ENCODE peak calls at places on chromosome 17, in four cellular contexts. One of them, this sample, is unnamed.

GRCh38 chr17:35345926-35346771 is 27.3 kb downstream of the SLFN11 start:
- DNase-seq in mesenchymal stem cell: peak; percentile 79
- DNase-seq in kidney: peak; percentile 85
- DNase-seq in heart right ventricle: peak; percentile 78
- DNase-seq in this sample: peak; percentile 21

GRCh38 chr17:8606415-8606814 is 24.1 kb downstream of the MYH10 start:
- DNase-seq in kidney: no peak
- DNase-seq in mesenchymal stem cell: peak; percentile 18
- DNase-seq in heart right ventricle: no peak
- DNase-seq in this sample: no peak

GRCh38 chr17:56912105-56912999 is 1.5 kb downstream of the TRIM25 start:
- DNase-seq in heart right ventricle: peak; percentile 36
- DNase-seq in mesenchymal stem cell: peak; percentile 18
- DNase-seq in kidney: no peak
- DNase-seq in this sample: no peak

GRCh38 chr17:74176546-74177001 is 26.9 kb upstream of the RPL38 start:
- DNase-seq in heart right ventricle: peak; percentile 44
- DNase-seq in kidney: peak; percentile 70
- DNase-seq in mesenchymal stem cell: peak; percentile 65
- DNase-seq in this sample: peak; percentile 28

GRCh38 chr17:46028374-46028773 is 29.3 kb downstream of the STH start:
- DNase-seq in kidney: no peak
- DNase-seq in mesenchymal stem cell: no peak
- DNase-seq in heart right ventricle: no peak
- DNase-seq in this sample: no peak

GRCh38 chr17:81436294-81436849 is 41.1 kb downstream of the BAHCC1 start:
- DNase-seq in kidney: no peak
- DNase-seq in mesenchymal stem cell: peak; percentile 36
- DNase-seq in heart right ventricle: peak; percentile 76
- DNase-seq in this sample: no peak

GRCh38 chr17:57008958-57009357 is 31.0 kb downstream of the SCPEP1 start:
- DNase-seq in kidney: no peak
- DNase-seq in heart right ventricle: no peak
- DNase-seq in mesenchymal stem cell: no peak
- DNase-seq in this sample: no peak

GRCh38 chr17:10077561-10078299 is 120.7 kb downstream of the GAS7 start:
- DNase-seq in kidney: no peak
- DNase-seq in mesenchymal stem cell: no peak
- DNase-seq in heart right ventricle: no peak
- DNase-seq in this sample: no peak

GRCh38 chr17:1034652-1035210 is 37.8 kb downstream of the TIMM22 start:
- DNase-seq in kidney: no peak
- DNase-seq in heart right ventricle: no peak
- DNase-seq in mesenchymal stem cell: no peak
- DNase-seq in this sample: no peak

GRCh38 chr17:36721560-36722120 is 120.3 kb downstream of the MRM1 start:
- DNase-seq in mesenchymal stem cell: peak; percentile 5
- DNase-seq in heart right ventricle: no peak
- DNase-seq in kidney: no peak
- DNase-seq in this sample: no peak

GRCh38 chr17:67063146-67063545 is 18.8 kb downstream of the CACNG1 start:
- DNase-seq in kidney: no peak
- DNase-seq in heart right ventricle: no peak
- DNase-seq in mesenchymal stem cell: no peak
- DNase-seq in this sample: no peak

GRCh38 chr17:81094744-81095607 is 60.0 kb downstream of the BAIAP2 start:
- DNase-seq in kidney: peak; percentile 93
- DNase-seq in mesenchymal stem cell: peak; percentile 100
- DNase-seq in heart right ventricle: no peak
- DNase-seq in this sample: peak; percentile 81

GRCh38 chr17:75623386-75623785 is 9.8 kb upstream of the SMIM5 start:
- DNase-seq in kidney: no peak
- DNase-seq in mesenchymal stem cell: no peak
- DNase-seq in heart right ventricle: no peak
- DNase-seq in this sample: no peak

GRCh38 chr17:28774206-28774605 is 30.4 kb downstream of the TRAF4 start:
- DNase-seq in mesenchymal stem cell: no peak
- DNase-seq in heart right ventricle: no peak
- DNase-seq in kidney: no peak
- DNase-seq in this sample: no peak

GRCh38 chr17:6639651-6640535 is 618 bp downstream of the KIAA0753 start:
- DNase-seq in mesenchymal stem cell: peak; percentile 72
- DNase-seq in heart right ventricle: peak; percentile 21
- DNase-seq in kidney: peak; percentile 87
- DNase-seq in this sample: no peak

GRCh38 chr17:75231741-75232464 is 26.4 kb downstream of the NUP85 start:
- DNase-seq in kidney: peak; percentile 66
- DNase-seq in mesenchymal stem cell: no peak
- DNase-seq in heart right ventricle: no peak
- DNase-seq in this sample: no peak

GRCh38 chr17:81191646-81192045 is 25.6 kb upstream of the AATK start:
- DNase-seq in heart right ventricle: no peak
- DNase-seq in mesenchymal stem cell: no peak
- DNase-seq in kidney: no peak
- DNase-seq in this sample: no peak

GRCh38 chr17:28717578-28718316 is at the start of gene RAB34:
- DNase-seq in heart right ventricle: peak; percentile 74
- DNase-seq in mesenchymal stem cell: peak; percentile 94
- DNase-seq in kidney: peak; percentile 95
- DNase-seq in this sample: peak; percentile 61

GRCh38 chr17:17732892-17733670 is 51.8 kb downstream of the RAI1 start:
- DNase-seq in mesenchymal stem cell: peak; percentile 57
- DNase-seq in heart right ventricle: no peak
- DNase-seq in kidney: no peak
- DNase-seq in this sample: no peak

GRCh38 chr17:17728550-17729251 is 47.4 kb downstream of the RAI1 start:
- DNase-seq in heart right ventricle: no peak
- DNase-seq in kidney: peak; percentile 90
- DNase-seq in mesenchymal stem cell: no peak
- DNase-seq in this sample: no peak

GRCh38 chr17:17729620-17730249 is 48.5 kb downstream of the RAI1 start:
- DNase-seq in heart right ventricle: no peak
- DNase-seq in kidney: no peak
- DNase-seq in mesenchymal stem cell: peak; percentile 23
- DNase-seq in this sample: no peak

GRCh38 chr17:17732444-17732843 is 51.2 kb downstream of the RAI1 start:
- DNase-seq in kidney: no peak
- DNase-seq in mesenchymal stem cell: no peak
- DNase-seq in heart right ventricle: no peak
- DNase-seq in this sample: no peak

GRCh38 chr17:17730250-17730935 is 49.1 kb downstream of the RAI1 start:
- DNase-seq in mesenchymal stem cell: no peak
- DNase-seq in kidney: no peak
- DNase-seq in heart right ventricle: no peak
- DNase-seq in this sample: no peak
- H3K27ac ChIP-seq in mesenchymal stem cell: no peak overlapping the region
- H3K27ac ChIP-seq in kidney: no peak overlapping the region
- H3K27ac ChIP-seq in heart right ventricle: peak overlapping the region; percentile 47
- H3K27ac ChIP-seq in this sample: peak overlapping the region; percentile 75

GRCh38 chr17:72591500-72592241 is 470.9 kb downstream of the SOX9 start:
- DNase-seq in kidney: peak; percentile 84
- DNase-seq in mesenchymal stem cell: peak; percentile 35
- DNase-seq in heart right ventricle: peak; percentile 14
- DNase-seq in this sample: no peak

GRCh38 chr17:72590882-72591499 is 470.2 kb downstream of the SOX9 start:
- DNase-seq in kidney: no peak
- DNase-seq in heart right ventricle: no peak
- DNase-seq in mesenchymal stem cell: no peak
- DNase-seq in this sample: no peak

GRCh38 chr17:72588961-72589360 is 468.1 kb downstream of the SOX9 start:
- DNase-seq in mesenchymal stem cell: peak; percentile 58
- DNase-seq in heart right ventricle: no peak
- DNase-seq in kidney: peak; percentile 86
- DNase-seq in this sample: no peak

GRCh38 chr17:72588561-72588960 is 467.7 kb downstream of the SOX9 start:
- DNase-seq in kidney: no peak
- DNase-seq in heart right ventricle: no peak
- DNase-seq in mesenchymal stem cell: no peak
- DNase-seq in this sample: no peak

GRCh38 chr17:72590382-72590781 is 469.6 kb downstream of the SOX9 start:
- DNase-seq in kidney: no peak
- DNase-seq in heart right ventricle: no peak
- DNase-seq in mesenchymal stem cell: peak; percentile 33
- DNase-seq in this sample: no peak
- H3K27ac ChIP-seq in kidney: no peak overlapping the region
- H3K27ac ChIP-seq in heart right ventricle: no peak overlapping the region
- H3K27ac ChIP-seq in mesenchymal stem cell: peak overlapping the region; percentile 43
- H3K27ac ChIP-seq in this sample: no peak overlapping the region

DNA sequence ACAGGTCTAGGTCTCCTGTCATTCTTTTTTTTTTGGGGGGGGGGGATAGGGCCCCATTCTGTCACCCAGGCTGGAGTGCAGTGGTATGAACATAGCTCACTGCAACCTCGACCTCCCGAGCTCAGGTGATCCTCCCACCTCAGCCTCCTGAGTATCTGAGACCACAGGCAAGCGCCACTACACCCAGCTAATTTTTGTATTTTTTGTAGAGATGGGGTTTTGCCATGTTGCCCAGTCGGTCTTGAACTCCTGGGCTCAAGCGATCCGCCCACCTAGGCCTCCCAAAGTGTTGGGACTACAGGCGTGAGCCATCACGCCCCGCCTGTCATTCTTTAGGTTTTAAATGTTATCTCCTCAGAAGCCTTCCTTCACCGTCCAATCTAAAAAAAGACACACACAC is 762 bp downstream of the MRPL27 start:
- DNase-seq in mesenchymal stem cell: no peak
- DNase-seq in heart right ventricle: no peak
- DNase-seq in kidney: no peak
- DNase-seq in this sample: no peak
- H3K27ac ChIP-seq in mesenchymal stem cell: no peak overlapping the region
- H3K27ac ChIP-seq in heart right ventricle: peak overlapping the region; percentile 82
- H3K27ac ChIP-seq in kidney: peak overlapping the region; percentile 98
- H3K27ac ChIP-seq in this sample: peak overlapping the region; percentile 97

DNA sequence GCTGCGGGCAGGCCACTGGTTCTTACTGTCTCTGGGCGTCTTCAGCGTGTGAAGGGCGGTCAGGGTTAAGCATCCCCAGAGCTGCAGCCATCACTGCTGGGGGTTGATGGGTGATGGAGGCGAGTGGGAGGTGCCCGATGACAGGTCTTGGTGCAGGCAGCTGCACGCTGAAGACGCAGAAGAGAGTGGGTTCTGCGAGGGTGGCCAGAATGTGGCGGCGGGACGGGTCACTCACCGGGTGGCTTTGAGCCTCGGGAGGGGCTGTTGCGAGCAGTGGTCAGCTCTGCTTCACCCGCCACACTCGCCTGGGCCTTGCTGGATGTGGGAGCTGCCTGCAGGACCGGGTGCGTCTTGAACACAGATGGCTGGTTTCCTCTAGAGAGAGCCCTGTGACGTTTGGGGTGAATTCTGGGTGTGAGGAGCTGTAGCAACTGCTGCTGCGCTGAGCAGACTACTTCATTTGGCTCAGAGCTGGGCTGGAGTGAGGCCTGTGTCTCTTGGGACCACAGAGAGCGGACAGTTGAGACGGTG is 44.6 kb upstream of the ZNF750 start:
- DNase-seq in mesenchymal stem cell: no peak
- DNase-seq in kidney: peak; percentile 70
- DNase-seq in heart right ventricle: no peak
- DNase-seq in this sample: no peak
- H3K27ac ChIP-seq in mesenchymal stem cell: no peak overlapping the region
- H3K27ac ChIP-seq in kidney: no peak overlapping the region
- H3K27ac ChIP-seq in heart right ventricle: peak overlapping the region; percentile 76
- H3K27ac ChIP-seq in this sample: no peak overlapping the region

GRCh38 chr17:72135546-72136325 is 14.9 kb downstream of the SOX9 start:
- DNase-seq in kidney: no peak
- DNase-seq in heart right ventricle: no peak
- DNase-seq in mesenchymal stem cell: no peak
- DNase-seq in this sample: no peak

GRCh38 chr17:72136692-72137550 is 16.1 kb downstream of the SOX9 start:
- DNase-seq in kidney: no peak
- DNase-seq in mesenchymal stem cell: no peak
- DNase-seq in heart right ventricle: no peak
- DNase-seq in this sample: no peak

GRCh38 chr17:72139213-72139612 is 18.4 kb downstream of the SOX9 start:
- DNase-seq in mesenchymal stem cell: peak; percentile 48
- DNase-seq in heart right ventricle: no peak
- DNase-seq in kidney: no peak
- DNase-seq in this sample: no peak

GRCh38 chr17:72134560-72135399 is 14.0 kb downstream of the SOX9 start:
- DNase-seq in heart right ventricle: no peak
- DNase-seq in mesenchymal stem cell: no peak
- DNase-seq in kidney: no peak
- DNase-seq in this sample: no peak
- H3K27ac ChIP-seq in heart right ventricle: peak overlapping the region; percentile 52
- H3K27ac ChIP-seq in mesenchymal stem cell: no peak overlapping the region
- H3K27ac ChIP-seq in kidney: no peak overlapping the region
- H3K27ac ChIP-seq in this sample: no peak overlapping the region

DNA sequence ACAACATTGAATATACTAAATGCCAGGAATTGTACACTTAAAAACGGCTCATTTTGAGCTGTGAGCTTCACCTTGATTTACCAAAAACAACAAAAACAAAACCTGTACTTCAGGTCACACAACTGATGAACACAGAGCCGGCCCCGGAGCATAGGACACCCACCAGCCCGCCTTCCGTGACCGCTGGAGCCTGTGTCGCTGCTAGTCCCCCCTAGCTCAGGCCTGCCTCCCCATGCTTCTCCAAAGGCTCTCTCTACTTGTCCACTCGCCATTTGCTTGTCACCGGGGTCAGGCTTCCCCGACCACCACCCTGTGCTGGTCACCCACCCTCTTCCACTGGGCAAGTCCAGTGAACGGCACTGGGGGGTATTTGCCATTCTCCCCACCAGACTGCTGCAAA is 113.8 kb upstream of the TNRC6C start:
- DNase-seq in mesenchymal stem cell: no peak
- DNase-seq in kidney: peak; percentile 64
- DNase-seq in heart right ventricle: no peak
- DNase-seq in this sample: no peak
- H3K27ac ChIP-seq in mesenchymal stem cell: no peak overlapping the region
- H3K27ac ChIP-seq in kidney: no peak overlapping the region
- H3K27ac ChIP-seq in heart right ventricle: no peak overlapping the region
- H3K27ac ChIP-seq in this sample: no peak overlapping the region

GRCh38 chr17:31926100-31926729 is 10.6 kb upstream of the SUZ12 start:
- DNase-seq in heart right ventricle: no peak
- DNase-seq in kidney: no peak
- DNase-seq in mesenchymal stem cell: no peak
- DNase-seq in this sample: no peak
- H3K27ac ChIP-seq in heart right ventricle: no peak overlapping the region
- H3K27ac ChIP-seq in kidney: no peak overlapping the region
- H3K27ac ChIP-seq in mesenchymal stem cell: no peak overlapping the region
- H3K27ac ChIP-seq in this sample: no peak overlapping the region

GRCh38 chr17:77284023-77284617 is 143.4 kb downstream of the SEC14L1 start:
- DNase-seq in mesenchymal stem cell: no peak
- DNase-seq in kidney: no peak
- DNase-seq in heart right ventricle: no peak
- DNase-seq in this sample: no peak
- H3K27ac ChIP-seq in mesenchymal stem cell: no peak overlapping the region
- H3K27ac ChIP-seq in kidney: no peak overlapping the region
- H3K27ac ChIP-seq in heart right ventricle: no peak overlapping the region
- H3K27ac ChIP-seq in this sample: no peak overlapping the region

DNA sequence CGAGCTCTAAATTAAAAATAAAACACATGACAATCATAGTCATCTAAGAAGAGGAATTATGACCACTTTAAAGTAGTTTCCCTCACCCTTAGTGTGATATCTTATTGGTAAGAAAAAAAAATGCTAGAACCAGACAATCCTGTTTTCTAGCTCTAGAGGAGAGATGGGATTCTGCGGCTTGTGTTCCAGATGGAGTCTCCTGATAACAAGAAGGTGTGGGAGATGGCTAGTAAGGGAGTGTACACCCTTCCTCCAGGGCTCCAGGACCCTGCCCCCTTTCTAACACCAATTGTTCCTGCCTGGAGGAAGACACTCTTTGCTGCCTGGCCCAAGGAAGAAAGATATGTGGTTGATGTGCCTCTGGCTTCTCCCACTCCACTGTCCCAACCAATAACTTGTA is 68.8 kb upstream of the FBXO47 start:
- DNase-seq in mesenchymal stem cell: no peak
- DNase-seq in kidney: no peak
- DNase-seq in heart right ventricle: no peak
- DNase-seq in this sample: no peak
- H3K27ac ChIP-seq in mesenchymal stem cell: no peak overlapping the region
- H3K27ac ChIP-seq in kidney: no peak overlapping the region
- H3K27ac ChIP-seq in heart right ventricle: no peak overlapping the region
- H3K27ac ChIP-seq in this sample: no peak overlapping the region